ENCODE peak calls at places on chromosomes 5 and 9, in nine cellular contexts. M is neural progenitor cell, V is GM20000, S is bronchial epithelial cell, A is mucosa of descending colon, U is neural crest cell, O is activated B cell treated with CpG ODN at 0.5 μM for 24 hours, T is tibial artery, C is GM23338. L is an unnamed sample.

GRCh38 chr5:67233075-67233474 is 36.5 kb upstream of the CD180 start:
- DNase-seq in M (no peak), V (no peak), S (no peak), A (no peak), U (no peak), O (no peak), T (no peak), C (peak), L (no peak)

GRCh38 chr5:95842955-95843544 is 20.5 kb upstream of the GLRX start:
- DNase-seq in M (peak), V (peak), S (no peak), A (peak), U (no peak), O (peak), T (peak), C (peak), L (peak)

GRCh38 chr5:4855048-4855447 is 285.1 kb upstream of the ADAMTS16 start:
- DNase-seq in M (no peak), V (no peak), S (no peak), A (no peak), U (no peak), O (no peak), T (no peak), C (peak), L (no peak)

GRCh38 chr5:124645396-124645795 is 101.0 kb downstream of the ZNF608 start:
- DNase-seq in M (no peak), V (peak), S (no peak), A (no peak), U (no peak), O (no peak), T (no peak), C (no peak), L (no peak)

GRCh38 chr5:111408817-111409216 is 103.5 kb downstream of the STARD4 start:
- DNase-seq in M (no peak), V (no peak), S (no peak), A (no peak), U (no peak), O (no peak), T (no peak), C (no peak), L (no peak)

GRCh38 chr5:6365142-6365976 is 13.0 kb downstream of the MED10 start:
- DNase-seq in M (no peak), V (no peak), S (no peak), A (no peak), U (no peak), O (no peak), T (no peak), C (no peak), L (no peak)

GRCh38 chr9:108854094-108854493 is 1.7 kb downstream of the ACTL7B start:
- DNase-seq in M (no peak), V (no peak), S (no peak), A (no peak), U (no peak), O (no peak), T (no peak), C (peak), L (no peak)

GRCh38 chr5:138370537-138370936 is 18.1 kb downstream of the KDM3B start:
- DNase-seq in M (no peak), V (no peak), S (no peak), A (no peak), U (no peak), O (no peak), T (no peak), C (no peak), L (no peak)

GRCh38 chr5:113036321-113036720 is 59.7 kb downstream of the DCP2 start:
- DNase-seq in M (no peak), V (no peak), S (no peak), A (no peak), U (no peak), O (no peak), T (no peak), C (no peak), L (no peak)

GRCh38 chr5:107217721-107218130 is 453.0 kb downstream of the EFNA5 start:
- DNase-seq in M (no peak), V (no peak), S (peak), A (no peak), U (no peak), O (no peak), T (peak), C (no peak), L (no peak)

GRCh38 chr9:132673355-132673754 is 3.1 kb downstream of the GTF3C4 start:
- DNase-seq in M (peak), V (peak), S (peak), A (no peak), U (peak), O (no peak), T (no peak), C (peak), L (no peak)
- TF ChIP-seq CTCF in M (peak), V (no peak), S (peak), A (no peak), U (peak), O (no peak), T (no peak), C (no peak), L (no peak)

GRCh38 chr5:25995209-25995608 is 1043.2 kb downstream of the CDH9 start:
- DNase-seq in M (no peak), V (no peak), S (no peak), A (no peak), U (no peak), O (no peak), T (no peak), C (no peak), L (no peak)
- TF ChIP-seq CTCF in M (no peak), V (no peak), S (no peak), A (no peak), U (no peak), O (no peak), T (no peak), C (no peak), L (no peak)

DNA sequence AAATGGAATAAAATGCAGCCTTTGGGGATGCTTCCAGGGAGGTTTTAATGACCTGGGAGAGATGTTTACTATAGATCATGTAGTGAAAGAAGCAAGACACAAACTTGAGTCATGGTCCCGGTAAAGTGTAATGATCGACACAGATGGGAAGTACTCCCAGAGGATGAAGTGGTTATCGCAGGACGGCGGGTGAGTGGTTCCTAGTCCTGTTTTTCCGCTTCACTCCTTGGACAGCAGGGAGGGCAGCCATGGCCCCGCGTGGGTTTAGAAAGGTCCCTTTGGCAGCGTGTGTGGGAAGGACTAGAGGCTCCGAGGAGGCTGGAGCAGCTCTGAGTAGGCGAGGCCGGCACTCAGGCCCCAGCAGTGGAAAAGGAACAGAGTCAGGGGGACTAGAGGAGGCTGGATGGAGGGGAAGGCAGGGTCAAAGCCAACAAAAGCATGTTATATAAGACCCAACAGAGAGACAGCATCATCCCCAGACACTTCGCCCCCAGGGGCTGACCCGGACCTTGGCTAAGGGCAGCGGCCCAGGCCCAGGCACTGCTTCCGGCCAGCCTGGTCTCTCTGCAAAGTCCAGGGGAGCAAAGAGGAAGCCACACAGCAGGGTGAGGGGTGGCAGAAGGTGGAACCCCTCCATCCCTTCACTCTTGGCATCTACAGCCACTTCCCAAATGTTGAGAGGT is 49.1 kb upstream of the STXBP1 start:
- DNase-seq in M (no peak), V (no peak), S (peak), A (no peak), U (no peak), O (no peak), T (no peak), C (no peak), L (no peak)
- TF ChIP-seq CTCF in M (no peak), V (no peak), S (peak), A (no peak), U (no peak), O (no peak), T (peak), C (no peak), L (no peak)

DNA sequence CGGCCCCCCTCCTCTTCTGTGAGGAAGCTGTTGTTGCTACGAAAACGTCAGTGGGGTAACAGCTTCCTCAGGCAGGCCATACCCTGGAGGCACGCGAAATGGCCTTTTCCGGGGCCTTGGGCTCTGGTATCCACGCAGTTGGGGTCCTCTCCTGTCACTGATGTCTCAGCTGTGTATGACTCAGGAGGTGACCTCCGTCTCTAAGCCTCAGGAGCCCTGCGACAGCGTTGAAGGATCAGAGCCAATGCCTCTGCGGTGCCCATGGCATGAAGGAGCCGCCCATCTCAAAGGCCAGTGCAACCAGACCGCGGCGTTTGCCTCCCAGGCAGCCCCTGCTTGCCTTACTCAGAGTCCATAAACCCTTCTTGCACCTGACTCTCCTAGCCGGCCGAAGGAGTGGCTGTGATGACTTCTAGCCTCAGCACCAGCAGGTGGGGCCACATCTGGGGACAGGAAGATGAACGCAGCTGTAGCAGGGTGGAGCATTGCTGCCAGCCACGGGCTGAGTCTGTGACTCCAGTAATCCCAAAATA is 1.0 kb upstream of the MXD3 start:
- DNase-seq in M (peak), V (no peak), S (no peak), A (peak), U (no peak), O (no peak), T (peak), C (peak), L (no peak)
- TF ChIP-seq CTCF in M (no peak), V (peak), S (no peak), A (no peak), U (no peak), O (no peak), T (no peak), C (peak), L (no peak)

GRCh38 chr9:91541744-91542143 is 118.1 kb upstream of the NFIL3 start:
- DNase-seq in M (no peak), V (no peak), S (peak), A (no peak), U (no peak), O (no peak), T (no peak), C (no peak), L (no peak)
- TF ChIP-seq CTCF in M (no peak), V (no peak), S (no peak), A (no peak), U (no peak), O (no peak), T (no peak), C (no peak), L (no peak)

GRCh38 chr9:87498046-87498815 is 564 bp downstream of the DAPK1 start:
- DNase-seq in M (peak), V (peak), S (no peak), A (no peak), U (peak), O (no peak), T (peak), C (peak), L (no peak)

GRCh38 chr9:87494970-87495471 is 2.6 kb upstream of the DAPK1 start:
- DNase-seq in M (no peak), V (peak), S (no peak), A (no peak), U (no peak), O (no peak), T (no peak), C (no peak), L (no peak)

GRCh38 chr9:87497604-87498045 is at the start of gene DAPK1:
- DNase-seq in M (peak), V (peak), S (no peak), A (peak), U (peak), O (no peak), T (peak), C (peak), L (no peak)

GRCh38 chr9:87498816-87499454 is 1.3 kb downstream of the DAPK1 start:
- DNase-seq in M (peak), V (no peak), S (no peak), A (no peak), U (peak), O (no peak), T (no peak), C (peak), L (no peak)

GRCh38 chr9:87497080-87497603 is 525 bp upstream of the DAPK1 start:
- DNase-seq in M (peak), V (no peak), S (no peak), A (no peak), U (no peak), O (no peak), T (no peak), C (peak), L (no peak)
- TF ChIP-seq CTCF in M (no peak), V (no peak), S (no peak), A (no peak), U (no peak), O (no peak), T (no peak), C (no peak), L (no peak)

GRCh38 chr5:80753712-80754111 is 98.9 kb upstream of the DHFR start:
- DNase-seq in M (no peak), V (no peak), S (no peak), A (no peak), U (no peak), O (no peak), T (no peak), C (no peak), L (no peak)

GRCh38 chr5:80754900-80755299 is 100.1 kb upstream of the DHFR start:
- DNase-seq in M (peak), V (no peak), S (no peak), A (peak), U (no peak), O (no peak), T (no peak), C (no peak), L (no peak)

GRCh38 chr5:80757290-80757689 is 102.5 kb upstream of the DHFR start:
- DNase-seq in M (no peak), V (no peak), S (no peak), A (no peak), U (no peak), O (no peak), T (no peak), C (no peak), L (no peak)

GRCh38 chr5:80755634-80756033 is 100.9 kb upstream of the DHFR start:
- DNase-seq in M (peak), V (peak), S (no peak), A (peak), U (no peak), O (no peak), T (no peak), C (no peak), L (no peak)

DNA sequence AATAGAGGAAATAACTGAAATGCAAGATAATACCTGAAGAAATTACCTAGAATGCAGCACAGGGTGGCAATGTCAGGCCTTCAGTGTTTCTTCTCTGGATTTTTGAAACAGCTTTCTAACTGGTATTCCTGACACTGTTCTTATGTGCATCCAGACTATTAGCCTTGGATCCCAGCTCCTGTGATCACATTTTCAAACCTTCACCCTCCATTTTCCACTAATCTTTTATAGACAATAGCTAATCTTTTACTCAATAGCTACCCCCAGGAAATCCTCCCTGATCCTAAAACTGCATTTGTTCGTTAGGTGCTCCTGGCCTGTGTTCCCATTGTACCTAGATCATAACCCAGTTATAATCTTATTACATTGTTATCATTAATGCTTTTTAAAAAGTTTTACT is 101.5 kb upstream of the DHFR start:
- DNase-seq in M (peak), V (no peak), S (no peak), A (no peak), U (no peak), O (no peak), T (no peak), C (no peak), L (no peak)
- TF ChIP-seq CTCF in M (no peak), V (no peak), S (no peak), A (no peak), U (no peak), O (no peak), T (no peak), C (no peak), L (no peak)

GRCh38 chr9:81320909-81321482 is 368.4 kb downstream of the TLE1 start:
- DNase-seq in M (no peak), V (no peak), S (no peak), A (no peak), U (no peak), O (no peak), T (no peak), C (no peak), L (no peak)

GRCh38 chr9:81317939-81318338 is 371.4 kb downstream of the TLE1 start:
- DNase-seq in M (peak), V (no peak), S (no peak), A (no peak), U (no peak), O (no peak), T (no peak), C (no peak), L (no peak)

GRCh38 chr9:81321551-81321950 is 367.8 kb downstream of the TLE1 start:
- DNase-seq in M (no peak), V (no peak), S (no peak), A (no peak), U (no peak), O (no peak), T (no peak), C (no peak), L (no peak)

GRCh38 chr9:81317223-81317622 is 372.1 kb downstream of the TLE1 start:
- DNase-seq in M (no peak), V (no peak), S (no peak), A (no peak), U (no peak), O (no peak), T (no peak), C (no peak), L (no peak)

GRCh38 chr9:81318571-81318970 is 370.8 kb downstream of the TLE1 start:
- DNase-seq in M (no peak), V (no peak), S (peak), A (no peak), U (no peak), O (no peak), T (no peak), C (no peak), L (no peak)
- TF ChIP-seq CTCF in M (no peak), V (no peak), S (no peak), A (no peak), U (no peak), O (no peak), T (no peak), C (no peak), L (no peak)